ENCODE peak calls at places on chromosomes 12 and 14, in ten cellular contexts. P, H, N, I, M, X, J, U, E and K are unnamed samples.

GRCh38 chr14:80700601-80701000 is 240.9 kb downstream of the CEP128 start:
- DNase-seq in P (no peak), H (no peak), N (no peak), I (no peak), M (no peak), X (no peak), J (no peak), U (no peak), E (no peak), K (no peak)

GRCh38 chr14:63860146-63860545 is 7.3 kb downstream of the SYNE2 start:
- DNase-seq in P (no peak), H (no peak), N (no peak), I (no peak), M (no peak), X (no peak), J (no peak), U (no peak), E (no peak), K (no peak)

GRCh38 chr12:39061576-39061975 is 156.2 kb upstream of the CPNE8 start:
- DNase-seq in P (no peak), H (no peak), N (no peak), I (no peak), M (no peak), X (no peak), J (no peak), U (no peak), E (no peak), K (no peak)

GRCh38 chr12:115337693-115338543 is 653.9 kb upstream of the TBX3 start:
- DNase-seq in P (peak; percentile 76), H (peak; percentile 42), N (peak; percentile 83), I (peak; percentile 10), M (peak; percentile 88), X (no peak), J (no peak), U (peak; percentile 93), E (peak; percentile 94), K (peak; percentile 87)

GRCh38 chr12:41943671-41944070 is 201.0 kb downstream of the GXYLT1 start:
- DNase-seq in P (no peak), H (no peak), N (peak; percentile 19), I (no peak), M (peak; percentile 70), X (no peak), J (no peak), U (no peak), E (no peak), K (no peak)

GRCh38 chr12:26281320-26281719 is 85.9 kb downstream of the SSPN start:
- DNase-seq in P (no peak), H (no peak), N (no peak), I (no peak), M (peak; percentile 55), X (no peak), J (no peak), U (no peak), E (peak; percentile 61), K (no peak)

GRCh38 chr12:68416350-68416749 is 84.2 kb upstream of the MDM1 start:
- DNase-seq in P (no peak), H (no peak), N (no peak), I (no peak), M (no peak), X (no peak), J (no peak), U (no peak), E (no peak), K (no peak)

GRCh38 chr12:62629971-62630739 is 163.5 kb downstream of the MON2 start:
- DNase-seq in P (no peak), H (no peak), N (no peak), I (no peak), M (no peak), X (no peak), J (no peak), U (no peak), E (no peak), K (no peak)

GRCh38 chr12:109723311-109723791 is 9.7 kb downstream of the FAM222A start:
- DNase-seq in P (no peak), H (peak; percentile 32), N (no peak), I (no peak), M (no peak), X (no peak), J (no peak), U (no peak), E (no peak), K (no peak)

GRCh38 chr14:102645746-102646440 is 53.4 kb downstream of the RCOR1 start:
- DNase-seq in P (no peak), H (no peak), N (no peak), I (peak; percentile 88), M (no peak), X (no peak), J (no peak), U (no peak), E (peak; percentile 38), K (no peak)

GRCh38 chr12:51887476-51888315 is at the start of gene ANKRD33:
- DNase-seq in P (no peak), H (no peak), N (no peak), I (no peak), M (no peak), X (no peak), J (no peak), U (peak; percentile 87), E (peak; percentile 35), K (no peak)

GRCh38 chr12:28710882-28711281 is 438.2 kb upstream of the FAR2 start:
- DNase-seq in P (peak; percentile 74), H (no peak), N (peak; percentile 83), I (no peak), M (peak; percentile 97), X (no peak), J (no peak), U (no peak), E (peak; percentile 92), K (peak; percentile 76)

GRCh38 chr12:12954878-12955625 is 3.1 kb upstream of the GPRC5D start:
- DNase-seq in P (no peak), H (no peak), N (peak; percentile 65), I (no peak), M (no peak), X (no peak), J (no peak), U (no peak), E (no peak), K (no peak)

GRCh38 chr12:118714051-118714460 is 267.3 kb upstream of the SRRM4 start:
- DNase-seq in P (no peak), H (no peak), N (peak; percentile 44), I (peak; percentile 74), M (no peak), X (no peak), J (peak; percentile 32), U (peak; percentile 3), E (peak; percentile 29), K (no peak)

GRCh38 chr12:31323466-31324115 is 2.4 kb downstream of the SINHCAF start:
- DNase-seq in P (no peak), H (no peak), N (peak; percentile 53), I (peak; percentile 84), M (no peak), X (peak; percentile 70), J (peak; percentile 64), U (peak; percentile 87), E (peak; percentile 3), K (no peak)

GRCh38 chr12:116894913-116895312 is 13.7 kb upstream of the HRK start:
- DNase-seq in P (no peak), H (no peak), N (no peak), I (no peak), M (no peak), X (no peak), J (no peak), U (no peak), E (no peak), K (no peak)

GRCh38 chr12:15856097-15856982 is 25.8 kb upstream of the STRAP start:
- DNase-seq in P (peak; percentile 47), H (no peak), N (peak; percentile 68), I (peak; percentile 87), M (peak; percentile 50), X (peak; percentile 56), J (peak; percentile 22), U (no peak), E (peak; percentile 74), K (no peak)

GRCh38 chr12:106118-106561 is 39.6 kb downstream of the IQSEC3 start:
- DNase-seq in P (no peak), H (no peak), N (no peak), I (no peak), M (no peak), X (peak; percentile 50), J (no peak), U (no peak), E (peak; percentile 7), K (no peak)

GRCh38 chr12:89706551-89707348 is 1.9 kb downstream of the ATP2B1 start:
- DNase-seq in P (no peak), H (peak; percentile 15), N (peak; percentile 23), I (no peak), M (peak; percentile 26), X (no peak), J (peak; percentile 9), U (no peak), E (peak; percentile 73), K (no peak)

GRCh38 chr12:57613427-57614109 is 2.3 kb downstream of the ARHGEF25 start:
- DNase-seq in P (no peak), H (no peak), N (no peak), I (no peak), M (no peak), X (no peak), J (no peak), U (no peak), E (no peak), K (no peak)

GRCh38 chr12:52900166-52900895 is 4.5 kb downstream of the KRT8 start:
- DNase-seq in P (no peak), H (no peak), N (no peak), I (no peak), M (no peak), X (no peak), J (no peak), U (no peak), E (no peak), K (no peak)

GRCh38 chr14:65224799-65225198 is 122.5 kb upstream of the MAX start:
- DNase-seq in P (no peak), H (no peak), N (peak; percentile 27), I (no peak), M (no peak), X (no peak), J (no peak), U (no peak), E (peak; percentile 51), K (no peak)